ENCODE peak calls at places on chromosomes 2 and 18, in nine cellular contexts. P, U, Q, V, S, K, G, M and X are unnamed samples.

GRCh38 chr2:24050041-24050655 is 607 bp downstream of the FKBP1B start:
- DNase-seq in P (peak), U (no peak), Q (peak), V (peak), S (peak), K (no peak), G (peak), M (peak), X (no peak)

GRCh38 chr2:85763831-85764230 is 10.0 kb downstream of the ATOH8 start:
- DNase-seq in P (no peak), U (no peak), Q (no peak), V (no peak), S (no peak), K (no peak), G (no peak), M (no peak), X (no peak)

GRCh38 chr2:9675369-9676351 is 44.9 kb upstream of the YWHAQ start:
- DNase-seq in P (no peak), U (no peak), Q (peak), V (peak), S (peak), K (peak), G (peak), M (no peak), X (no peak)

GRCh38 chr2:73700111-73700510 is 37.0 kb downstream of the TPRKB start:
- DNase-seq in P (no peak), U (no peak), Q (no peak), V (no peak), S (peak), K (no peak), G (peak), M (no peak), X (no peak)

GRCh38 chr2:42602218-42602936 is 33.9 kb downstream of the MTA3 start:
- DNase-seq in P (no peak), U (no peak), Q (no peak), V (no peak), S (peak), K (no peak), G (no peak), M (no peak), X (no peak)

GRCh38 chr2:158753561-158754302 is 41.4 kb upstream of the DAPL1 start:
- DNase-seq in P (no peak), U (peak), Q (peak), V (peak), S (peak), K (peak), G (peak), M (peak), X (peak)

GRCh38 chr2:74824675-74825074 is 9.3 kb upstream of the HK2 start:
- DNase-seq in P (no peak), U (no peak), Q (no peak), V (no peak), S (no peak), K (no peak), G (no peak), M (no peak), X (no peak)

GRCh38 chr18:57073516-57074187 is 73.2 kb upstream of the BOD1L2 start:
- DNase-seq in P (no peak), U (no peak), Q (no peak), V (no peak), S (no peak), K (no peak), G (no peak), M (no peak), X (no peak)

GRCh38 chr18:67043276-67043675 is 439.4 kb upstream of the CDH19 start:
- DNase-seq in P (peak), U (no peak), Q (no peak), V (no peak), S (no peak), K (no peak), G (no peak), M (no peak), X (no peak)

GRCh38 chr2:11697103-11697871 is 27.3 kb upstream of the NTSR2 start:
- DNase-seq in P (peak), U (no peak), Q (peak), V (peak), S (peak), K (peak), G (no peak), M (no peak), X (no peak)

GRCh38 chr2:240603081-240603835 is 16.7 kb downstream of the CAPN10 start:
- DNase-seq in P (peak), U (no peak), Q (no peak), V (no peak), S (no peak), K (no peak), G (no peak), M (no peak), X (no peak)

GRCh38 chr2:120404274-120404673 is 58.3 kb downstream of the INHBB start:
- DNase-seq in P (peak), U (no peak), Q (no peak), V (no peak), S (no peak), K (no peak), G (no peak), M (no peak), X (no peak)

GRCh38 chr2:73850009-73850408 is 21.2 kb downstream of the STAMBP start:
- DNase-seq in P (no peak), U (no peak), Q (no peak), V (no peak), S (no peak), K (no peak), G (no peak), M (no peak), X (no peak)

GRCh38 chr2:103660947-103661346 is 899.1 kb downstream of the TMEM182 start:
- DNase-seq in P (no peak), U (no peak), Q (no peak), V (no peak), S (no peak), K (no peak), G (no peak), M (no peak), X (no peak)